ENCODE peak calls at places on chromosome 7, in eight cellular contexts. Y is Peyer's patch, O is ovary, Z is sigmoid colon, A is heart left ventricle, U is HepG2, S is esophagus squamous epithelium, E is upper lobe of left lung. V is an unnamed sample.

GRCh38 chr7:84529480-84530205 is 335.1 kb upstream of the SEMA3A start:
- DNase-seq in A (no peak), E (no peak), Y (no peak), O (no peak), S (no peak), U (no peak), Z (no peak), V (no peak)

GRCh38 chr7:101216001-101216859 is 1.2 kb downstream of the PLOD3 start:
- DNase-seq in E (no peak), Y (no peak), S (no peak), Z (peak; percentile 65), O (no peak), A (no peak), U (no peak), V (no peak)

GRCh38 chr7:123608991-123609882 is 7.6 kb downstream of the ASB15 start:
- DNase-seq in A (no peak), E (no peak), S (no peak), Y (no peak), Z (no peak), U (no peak), O (no peak), V (peak; percentile 57)

GRCh38 chr7:90594791-90595317 is 1.3 kb upstream of the CDK14 start:
- DNase-seq in O (peak; percentile 60), U (no peak), Y (no peak), A (peak; percentile 65), Z (peak; percentile 77), E (no peak), S (no peak), V (peak; percentile 27)

GRCh38 chr7:137657476-137658193 is 189.1 kb downstream of the DGKI start:
- DNase-seq in Z (no peak), A (no peak), E (no peak), U (no peak), S (no peak), Y (no peak), O (no peak), V (no peak)

GRCh38 chr7:468141-468540 is 51.5 kb downstream of the PDGFA start:
- DNase-seq in Y (no peak), Z (no peak), U (no peak), E (no peak), O (no peak), A (no peak), S (no peak), V (no peak)

GRCh38 chr7:65475734-65476319 is 102.2 kb downstream of the ZNF92 start:
- DNase-seq in Y (peak; percentile 88), Z (no peak), A (no peak), E (no peak), O (no peak), S (no peak), U (peak; percentile 93), V (no peak)

GRCh38 chr7:21128418-21128817 is 299.5 kb upstream of the SP4 start:
- DNase-seq in Z (no peak), U (no peak), S (no peak), E (no peak), O (no peak), Y (no peak), A (no peak), V (no peak)

GRCh38 chr7:128682125-128682524 is 10.0 kb downstream of the GARIN1A start:
- DNase-seq in Y (no peak), O (no peak), Z (no peak), E (no peak), A (no peak), S (no peak), U (no peak), V (no peak)

GRCh38 chr7:155458317-155459132 is 596 bp downstream of the EN2 start:
- DNase-seq in O (no peak), E (peak; percentile 88), Z (no peak), A (no peak), Y (no peak), S (no peak), U (no peak), V (no peak)

GRCh38 chr7:69232445-69233376 is 365.6 kb upstream of the AUTS2 start:
- DNase-seq in A (no peak), Z (no peak), E (no peak), S (no peak), Y (no peak), U (no peak), O (no peak), V (no peak)

GRCh38 chr7:50142421-50143113 is 49.5 kb upstream of the ZPBP start:
- DNase-seq in A (no peak), E (no peak), Z (no peak), Y (no peak), O (no peak), S (no peak), U (peak; percentile 12), V (no peak)

GRCh38 chr7:72446566-72447462 is 34.7 kb upstream of the CALN1 start:
- DNase-seq in Z (no peak), U (no peak), S (no peak), Y (no peak), E (no peak), A (no peak), O (no peak), V (no peak)

GRCh38 chr7:29189743-29190201 is 4.8 kb upstream of the CHN2 start:
- DNase-seq in S (no peak), E (peak; percentile 70), A (peak; percentile 77), O (peak; percentile 77), Z (peak; percentile 73), Y (peak; percentile 80), U (peak; percentile 74), V (no peak)

GRCh38 chr7:105838273-105839141 is 37.9 kb downstream of the ATXN7L1 start:
- DNase-seq in S (no peak), O (peak; percentile 58), A (no peak), U (no peak), Y (peak; percentile 73), E (no peak), Z (no peak), V (no peak)

GRCh38 chr7:88169717-88170320 is 50.0 kb downstream of the SRI start:
- DNase-seq in Z (no peak), U (peak; percentile 10), O (no peak), S (no peak), Y (no peak), A (no peak), E (no peak), V (no peak)

GRCh38 chr7:73717025-73717807 is 2.3 kb downstream of the STX1A start:
- DNase-seq in O (no peak), U (no peak), E (no peak), A (no peak), Z (peak; percentile 85), S (no peak), Y (no peak), V (no peak)

GRCh38 chr7:30135551-30136271 is 925 bp downstream of the MTURN start:
- DNase-seq in E (peak; percentile 92), Y (peak; percentile 81), A (peak; percentile 78), Z (peak; percentile 81), U (peak; percentile 30), O (peak; percentile 83), S (no peak), V (peak; percentile 35)

GRCh38 chr7:4102231-4102841 is 579.8 kb upstream of the FOXK1 start:
- DNase-seq in U (no peak), O (no peak), E (peak; percentile 69), S (no peak), A (no peak), Z (no peak), Y (no peak), V (no peak)

GRCh38 chr7:97025983-97026704 is 1.5 kb upstream of the DLX5 start:
- DNase-seq in S (no peak), U (no peak), O (no peak), Z (no peak), Y (no peak), E (peak; percentile 53), A (no peak), V (no peak)

DNA sequence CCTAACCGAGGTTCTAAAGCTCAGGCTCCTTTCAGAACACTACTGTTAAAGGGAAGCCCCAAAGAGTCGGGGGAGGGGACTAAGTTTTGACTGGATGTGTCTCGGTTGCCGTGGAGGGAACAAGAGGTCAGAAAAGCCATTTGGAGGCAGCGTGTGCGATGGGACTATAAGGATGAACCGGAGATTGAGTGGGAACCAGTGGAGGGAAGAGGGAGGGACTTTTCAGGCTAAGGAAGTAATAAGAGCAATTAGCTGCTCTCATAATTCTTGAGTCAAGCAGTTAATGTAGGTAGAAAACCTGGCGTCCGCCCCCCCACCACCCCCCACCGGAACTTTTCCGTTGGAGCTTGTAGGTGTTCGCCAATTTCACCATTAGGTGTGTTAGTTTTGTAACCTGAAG is 491 bp upstream of the AKAP9 start:
- DNase-seq in Z (no peak), O (peak; percentile 44), A (no peak), E (no peak), S (no peak), U (peak; percentile 14), Y (peak; percentile 55), V (no peak)
- TF ChIP-seq POLR2A in Z (no peak), O (no peak), A (no peak), E (no peak), S (no peak), U (no peak), Y (no peak), V (no peak)

GRCh38 chr7:77729574-77730348 is 33.5 kb downstream of the RSBN1L start:
- DNase-seq in E (no peak), Y (no peak), O (no peak), U (no peak), Z (no peak), S (no peak), A (no peak), V (no peak)

GRCh38 chr7:77731716-77732115 is 35.5 kb downstream of the RSBN1L start:
- DNase-seq in U (no peak), O (no peak), A (no peak), E (no peak), Z (no peak), S (no peak), Y (no peak), V (no peak)

GRCh38 chr7:77727527-77727926 is 31.3 kb downstream of the RSBN1L start:
- DNase-seq in A (no peak), S (no peak), Y (no peak), O (no peak), U (no peak), E (no peak), Z (no peak), V (no peak)

GRCh38 chr7:77727936-77728701 is 31.9 kb downstream of the RSBN1L start:
- DNase-seq in A (no peak), Y (no peak), U (peak; percentile 15), O (no peak), S (no peak), E (no peak), Z (no peak), V (no peak)
- H3K27ac ChIP-seq in A (peak overlapping the region; percentile 10), Y (no peak overlapping the region), U (peak overlapping the region; percentile 10), O (no peak overlapping the region), S (peak overlapping the region; percentile 55), E (peak overlapping the region; percentile 59), Z (peak overlapping the region; percentile 78), V (peak overlapping the region; percentile 20)

DNA sequence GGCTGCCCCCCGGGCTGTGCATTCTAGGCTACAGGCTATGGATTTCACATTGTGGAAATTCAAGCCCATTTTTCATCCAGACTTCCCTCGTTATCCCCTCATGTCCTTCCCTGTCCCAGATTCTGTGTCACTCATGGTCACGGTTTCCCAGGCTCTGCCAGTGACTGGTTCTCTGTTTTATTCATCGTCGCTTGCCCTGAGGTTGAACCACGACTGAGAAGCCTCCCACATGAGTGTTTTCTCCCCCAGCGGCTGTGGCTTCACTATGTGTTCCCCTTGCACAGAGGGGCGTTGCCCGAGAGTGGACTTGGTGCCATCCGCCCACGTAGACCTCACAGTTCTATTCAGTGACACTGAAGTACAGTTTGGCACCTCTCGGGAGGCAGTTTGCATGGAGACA is 14.0 kb downstream of the NOM1 start:
- DNase-seq in Z (no peak), A (no peak), E (no peak), O (no peak), S (no peak), Y (no peak), U (no peak), V (no peak)
- H3K36me3 ChIP-seq in Z (peaks cover 98% of the 10 kb centered on the region), A (peaks cover 98% of the 10 kb centered on the region), E (peaks cover 99% of the 10 kb centered on the region), O (no peaks in the 10 kb centered on the region), S (peaks cover 28% of the 10 kb centered on the region), Y (no peaks in the 10 kb centered on the region), U (peaks cover 90% of the 10 kb centered on the region), V (peaks cover 71% of the 10 kb centered on the region)

GRCh38 chr7:100091411-100092181 is 2.8 kb downstream of the COPS6 start:
- DNase-seq in S (no peak), Z (no peak), O (no peak), Y (no peak), E (no peak), A (no peak), U (no peak), V (no peak)
- TF ChIP-seq POLR2A in S (no peak), Z (no peak), O (no peak), Y (no peak), E (no peak), A (no peak), U (peak; percentile 45), V (no peak)

V was measured in gastrocnemius medialis.